ENCODE peak calls at places on chromosomes 1 and 21, in seven cellular contexts. One of them, this sample, is unnamed.

GRCh38 chr21:45074048-45074817 is at the start of gene ADARB1:
- DNase-seq in body of pancreas: peak; percentile 62
- DNase-seq in bronchial epithelial cell: peak; percentile 45
- DNase-seq in left ventricle myocardium inferior: peak; percentile 68
- DNase-seq in mucosa of descending colon: peak; percentile 76
- DNase-seq in MM.1S: peak; percentile 75
- DNase-seq in WERI-Rb-1: peak; percentile 85
- DNase-seq in this sample: peak; percentile 78

GRCh38 chr1:173562813-173563212 is 40.1 kb downstream of the SLC9C2 start:
- DNase-seq in body of pancreas: no peak
- DNase-seq in bronchial epithelial cell: no peak
- DNase-seq in left ventricle myocardium inferior: no peak
- DNase-seq in mucosa of descending colon: no peak
- DNase-seq in MM.1S: no peak
- DNase-seq in WERI-Rb-1: peak; percentile 16
- DNase-seq in this sample: no peak

GRCh38 chr1:163528710-163529348 is 207.1 kb downstream of the NUF2 start:
- DNase-seq in body of pancreas: no peak
- DNase-seq in bronchial epithelial cell: peak; percentile 24
- DNase-seq in left ventricle myocardium inferior: no peak
- DNase-seq in mucosa of descending colon: peak; percentile 28
- DNase-seq in MM.1S: peak; percentile 59
- DNase-seq in WERI-Rb-1: peak; percentile 55
- DNase-seq in this sample: no peak

GRCh38 chr1:17866451-17867029 is 111.4 kb downstream of the ACTL8 start:
- DNase-seq in body of pancreas: no peak
- DNase-seq in bronchial epithelial cell: peak; percentile 82
- DNase-seq in left ventricle myocardium inferior: no peak
- DNase-seq in mucosa of descending colon: no peak
- DNase-seq in MM.1S: no peak
- DNase-seq in WERI-Rb-1: no peak
- DNase-seq in this sample: no peak

GRCh38 chr1:101264699-101265098 is 27.9 kb downstream of the S1PR1 start:
- DNase-seq in body of pancreas: no peak
- DNase-seq in bronchial epithelial cell: peak; percentile 22
- DNase-seq in left ventricle myocardium inferior: no peak
- DNase-seq in mucosa of descending colon: no peak
- DNase-seq in MM.1S: no peak
- DNase-seq in WERI-Rb-1: no peak
- DNase-seq in this sample: no peak

GRCh38 chr1:172885411-172885810 is 165.3 kb downstream of the TNFSF18 start:
- DNase-seq in body of pancreas: no peak
- DNase-seq in bronchial epithelial cell: peak; percentile 10
- DNase-seq in left ventricle myocardium inferior: no peak
- DNase-seq in mucosa of descending colon: no peak
- DNase-seq in MM.1S: no peak
- DNase-seq in WERI-Rb-1: no peak
- DNase-seq in this sample: no peak

GRCh38 chr1:116020668-116021272 is 44.5 kb downstream of the SLC22A15 start:
- DNase-seq in body of pancreas: peak; percentile 65
- DNase-seq in bronchial epithelial cell: peak; percentile 64
- DNase-seq in left ventricle myocardium inferior: peak; percentile 40
- DNase-seq in mucosa of descending colon: peak; percentile 35
- DNase-seq in MM.1S: peak; percentile 48
- DNase-seq in WERI-Rb-1: peak; percentile 74
- DNase-seq in this sample: no peak

GRCh38 chr1:233211595-233211994 is 83.9 kb downstream of the PCNX2 start:
- DNase-seq in body of pancreas: no peak
- DNase-seq in bronchial epithelial cell: peak; percentile 13
- DNase-seq in left ventricle myocardium inferior: no peak
- DNase-seq in mucosa of descending colon: no peak
- DNase-seq in MM.1S: no peak
- DNase-seq in WERI-Rb-1: no peak
- DNase-seq in this sample: no peak

GRCh38 chr1:245383396-245384330 is 228.9 kb downstream of the KIF26B start:
- DNase-seq in body of pancreas: no peak
- DNase-seq in bronchial epithelial cell: no peak
- DNase-seq in left ventricle myocardium inferior: no peak
- DNase-seq in mucosa of descending colon: no peak
- DNase-seq in MM.1S: no peak
- DNase-seq in WERI-Rb-1: no peak
- DNase-seq in this sample: no peak

GRCh38 chr1:16218014-16218673 is 5.7 kb upstream of the ARHGEF19 start:
- DNase-seq in body of pancreas: peak; percentile 20
- DNase-seq in bronchial epithelial cell: no peak
- DNase-seq in left ventricle myocardium inferior: no peak
- DNase-seq in mucosa of descending colon: peak; percentile 74
- DNase-seq in MM.1S: no peak
- DNase-seq in WERI-Rb-1: no peak
- DNase-seq in this sample: peak; percentile 57

GRCh38 chr1:228955691-228956090 is 220.4 kb downstream of the RHOU start:
- DNase-seq in body of pancreas: no peak
- DNase-seq in bronchial epithelial cell: peak; percentile 27
- DNase-seq in left ventricle myocardium inferior: no peak
- DNase-seq in mucosa of descending colon: no peak
- DNase-seq in MM.1S: no peak
- DNase-seq in WERI-Rb-1: no peak
- DNase-seq in this sample: no peak

GRCh38 chr1:4691766-4692405 is 37.5 kb downstream of the AJAP1 start:
- DNase-seq in body of pancreas: no peak
- DNase-seq in bronchial epithelial cell: no peak
- DNase-seq in left ventricle myocardium inferior: no peak
- DNase-seq in mucosa of descending colon: no peak
- DNase-seq in MM.1S: no peak
- DNase-seq in WERI-Rb-1: no peak
- DNase-seq in this sample: no peak

GRCh38 chr1:27099154-27099903 is 55.6 kb downstream of the SLC9A1 start:
- DNase-seq in body of pancreas: no peak
- DNase-seq in bronchial epithelial cell: peak; percentile 63
- DNase-seq in left ventricle myocardium inferior: peak; percentile 80
- DNase-seq in mucosa of descending colon: no peak
- DNase-seq in MM.1S: no peak
- DNase-seq in WERI-Rb-1: peak; percentile 80
- DNase-seq in this sample: peak; percentile 83

GRCh38 chr1:5865056-5865455 is 127.2 kb downstream of the NPHP4 start:
- DNase-seq in body of pancreas: no peak
- DNase-seq in bronchial epithelial cell: no peak
- DNase-seq in left ventricle myocardium inferior: no peak
- DNase-seq in mucosa of descending colon: no peak
- DNase-seq in MM.1S: no peak
- DNase-seq in WERI-Rb-1: no peak
- DNase-seq in this sample: no peak

GRCh38 chr1:205488074-205488723 is 16.3 kb upstream of the CDK18 start:
- DNase-seq in body of pancreas: peak; percentile 61
- DNase-seq in bronchial epithelial cell: peak; percentile 53
- DNase-seq in left ventricle myocardium inferior: no peak
- DNase-seq in mucosa of descending colon: no peak
- DNase-seq in MM.1S: peak; percentile 72
- DNase-seq in WERI-Rb-1: peak; percentile 85
- DNase-seq in this sample: peak; percentile 63

GRCh38 chr1:53951697-53952096 is 5.5 kb downstream of the LRRC42 start:
- DNase-seq in body of pancreas: no peak
- DNase-seq in bronchial epithelial cell: no peak
- DNase-seq in left ventricle myocardium inferior: no peak
- DNase-seq in mucosa of descending colon: no peak
- DNase-seq in MM.1S: no peak
- DNase-seq in WERI-Rb-1: no peak
- DNase-seq in this sample: no peak

GRCh38 chr1:53947172-53947835 is 1.2 kb downstream of the LRRC42 start:
- DNase-seq in body of pancreas: no peak
- DNase-seq in bronchial epithelial cell: no peak
- DNase-seq in left ventricle myocardium inferior: no peak
- DNase-seq in mucosa of descending colon: no peak
- DNase-seq in MM.1S: no peak
- DNase-seq in WERI-Rb-1: no peak
- DNase-seq in this sample: no peak

GRCh38 chr1:53948291-53948690 is 2.1 kb downstream of the LRRC42 start:
- DNase-seq in body of pancreas: no peak
- DNase-seq in bronchial epithelial cell: no peak
- DNase-seq in left ventricle myocardium inferior: no peak
- DNase-seq in mucosa of descending colon: no peak
- DNase-seq in MM.1S: no peak
- DNase-seq in WERI-Rb-1: no peak
- DNase-seq in this sample: no peak

GRCh38 chr1:53949651-53950050 is 3.5 kb downstream of the LRRC42 start:
- DNase-seq in body of pancreas: no peak
- DNase-seq in bronchial epithelial cell: no peak
- DNase-seq in left ventricle myocardium inferior: no peak
- DNase-seq in mucosa of descending colon: no peak
- DNase-seq in MM.1S: no peak
- DNase-seq in WERI-Rb-1: no peak
- DNase-seq in this sample: no peak

DNA sequence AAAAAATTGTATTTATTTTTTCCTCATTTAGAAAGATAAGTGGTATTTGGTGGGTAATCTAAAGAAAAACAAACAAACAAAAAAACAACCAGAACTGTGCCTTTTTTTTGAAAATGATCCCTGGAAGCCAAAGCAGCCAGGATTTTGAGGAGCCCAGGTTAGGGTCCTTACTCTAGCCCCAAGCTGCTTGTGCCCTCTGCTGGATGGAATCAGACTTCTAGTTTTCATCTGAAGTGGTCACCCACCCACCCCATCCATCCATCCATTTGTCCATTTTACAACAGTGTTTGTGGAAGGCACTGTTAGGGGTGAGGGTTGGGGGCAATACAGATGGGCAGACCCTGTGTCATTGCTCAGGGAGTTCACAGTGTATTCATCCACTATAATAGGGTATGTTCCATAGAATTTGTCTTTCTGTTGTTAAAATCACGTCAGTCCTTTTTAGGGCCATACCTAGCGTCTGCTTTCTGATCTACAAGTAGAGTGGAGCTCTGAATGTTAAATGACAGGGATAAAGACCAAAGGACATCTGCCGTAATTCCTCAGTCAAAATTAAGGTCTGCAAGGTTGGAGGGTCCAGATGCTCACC is 3.0 kb downstream of the LRRC42 start:
- DNase-seq in body of pancreas: peak; percentile 26
- DNase-seq in bronchial epithelial cell: peak; percentile 34
- DNase-seq in left ventricle myocardium inferior: no peak
- DNase-seq in mucosa of descending colon: no peak
- DNase-seq in MM.1S: peak; percentile 31
- DNase-seq in WERI-Rb-1: peak; percentile 50
- DNase-seq in this sample: peak; percentile 23
- H3K36me3 ChIP-seq in body of pancreas: no peaks in the 10 kb centered on the region
- H3K36me3 ChIP-seq in bronchial epithelial cell: peaks cover 7% of the 10 kb centered on the region
- H3K36me3 ChIP-seq in left ventricle myocardium inferior: peaks cover 23% of the 10 kb centered on the region
- H3K36me3 ChIP-seq in mucosa of descending colon: no peaks in the 10 kb centered on the region
- H3K36me3 ChIP-seq in MM.1S: no peaks in the 10 kb centered on the region
- H3K36me3 ChIP-seq in WERI-Rb-1: peaks cover 41% of the 10 kb centered on the region
- H3K36me3 ChIP-seq in this sample: no peaks in the 10 kb centered on the region

DNA sequence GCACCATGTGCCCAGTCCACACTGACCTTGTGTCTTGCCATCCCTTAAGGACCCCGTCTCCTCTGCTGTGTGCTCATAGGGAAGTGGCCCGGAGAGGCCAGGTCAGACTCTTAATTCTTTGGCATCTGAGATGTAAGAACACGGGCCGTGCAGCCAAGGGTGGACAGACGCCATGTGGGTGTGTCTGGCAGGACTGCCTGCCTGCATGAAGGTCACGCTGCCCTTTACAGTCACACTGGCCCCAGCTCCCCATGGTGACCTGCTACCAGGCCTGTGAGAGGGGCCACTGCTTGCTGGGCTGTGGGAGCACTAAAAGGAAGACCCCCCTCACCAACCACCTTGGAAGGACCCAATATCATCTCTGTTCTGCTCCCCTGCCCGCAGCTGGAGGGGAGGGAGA is 17.7 kb downstream of the DHRS3 start:
- DNase-seq in body of pancreas: peak; percentile 79
- DNase-seq in bronchial epithelial cell: no peak
- DNase-seq in left ventricle myocardium inferior: peak; percentile 84
- DNase-seq in mucosa of descending colon: no peak
- DNase-seq in MM.1S: no peak
- DNase-seq in WERI-Rb-1: no peak
- DNase-seq in this sample: peak; percentile 69
- H3K36me3 ChIP-seq in body of pancreas: no peaks in the 10 kb centered on the region
- H3K36me3 ChIP-seq in bronchial epithelial cell: peaks cover 6% of the 10 kb centered on the region
- H3K36me3 ChIP-seq in left ventricle myocardium inferior: no peaks in the 10 kb centered on the region
- H3K36me3 ChIP-seq in mucosa of descending colon: no peaks in the 10 kb centered on the region
- H3K36me3 ChIP-seq in MM.1S: no peaks in the 10 kb centered on the region
- H3K36me3 ChIP-seq in WERI-Rb-1: no peaks in the 10 kb centered on the region
- H3K36me3 ChIP-seq in this sample: no peaks in the 10 kb centered on the region

DNA sequence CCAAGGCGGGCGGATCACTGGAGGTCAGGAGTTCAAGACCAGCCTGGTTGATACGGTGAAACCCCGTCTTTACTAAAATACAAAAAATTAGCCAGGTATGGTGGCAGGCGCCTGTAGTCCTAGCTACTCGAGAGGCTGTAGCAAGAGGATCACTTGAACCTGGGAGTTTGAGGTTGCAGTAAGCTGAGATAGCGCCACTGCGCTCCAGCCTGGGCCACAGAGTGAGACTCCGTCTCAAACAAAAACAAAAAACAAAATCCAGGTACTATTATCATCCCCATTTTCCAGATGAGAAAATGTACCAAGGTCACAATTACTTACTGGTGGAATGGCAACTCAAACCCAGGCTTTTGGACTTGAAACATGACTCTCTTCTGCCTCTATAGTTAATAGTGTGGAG is 4.5 kb downstream of the TOMM20 start:
- DNase-seq in body of pancreas: no peak
- DNase-seq in bronchial epithelial cell: no peak
- DNase-seq in left ventricle myocardium inferior: no peak
- DNase-seq in mucosa of descending colon: no peak
- DNase-seq in MM.1S: no peak
- DNase-seq in WERI-Rb-1: no peak
- DNase-seq in this sample: no peak
- H3K36me3 ChIP-seq in body of pancreas: no peaks in the 10 kb centered on the region
- H3K36me3 ChIP-seq in bronchial epithelial cell: peaks cover 10% of the 10 kb centered on the region
- H3K36me3 ChIP-seq in left ventricle myocardium inferior: peaks cover 30% of the 10 kb centered on the region
- H3K36me3 ChIP-seq in mucosa of descending colon: no peaks in the 10 kb centered on the region
- H3K36me3 ChIP-seq in MM.1S: peaks cover 20% of the 10 kb centered on the region
- H3K36me3 ChIP-seq in WERI-Rb-1: peaks cover 95% of the 10 kb centered on the region
- H3K36me3 ChIP-seq in this sample: no peaks in the 10 kb centered on the region

DNA sequence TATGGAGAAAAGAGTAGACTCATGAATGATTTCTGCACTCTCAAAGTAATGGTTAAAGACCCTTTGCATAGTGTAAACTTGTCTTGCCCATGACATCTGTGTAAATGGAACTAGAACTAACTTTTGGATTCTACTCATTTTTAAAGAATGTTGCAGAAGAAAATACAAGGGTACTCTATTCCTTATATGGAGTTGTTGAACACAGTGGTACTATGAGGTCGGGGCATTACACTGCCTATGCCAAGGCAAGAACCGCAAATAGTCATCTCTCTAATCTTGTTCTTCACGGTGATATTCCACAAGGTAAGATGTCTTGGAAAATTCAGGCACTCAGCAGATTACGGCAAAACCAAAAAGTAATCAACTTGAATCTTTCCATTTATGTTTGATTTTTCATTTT is 19.8 kb downstream of the CCT8 start:
- DNase-seq in body of pancreas: no peak
- DNase-seq in bronchial epithelial cell: no peak
- DNase-seq in left ventricle myocardium inferior: no peak
- DNase-seq in mucosa of descending colon: no peak
- DNase-seq in MM.1S: no peak
- DNase-seq in WERI-Rb-1: no peak
- DNase-seq in this sample: no peak
- H3K36me3 ChIP-seq in body of pancreas: no peaks in the 10 kb centered on the region
- H3K36me3 ChIP-seq in bronchial epithelial cell: peaks cover 6% of the 10 kb centered on the region
- H3K36me3 ChIP-seq in left ventricle myocardium inferior: peaks cover 98% of the 10 kb centered on the region
- H3K36me3 ChIP-seq in mucosa of descending colon: peaks cover 4% of the 10 kb centered on the region
- H3K36me3 ChIP-seq in MM.1S: peaks cover 14% of the 10 kb centered on the region
- H3K36me3 ChIP-seq in WERI-Rb-1: peaks cover 93% of the 10 kb centered on the region
- H3K36me3 ChIP-seq in this sample: no peaks in the 10 kb centered on the region